ENCODE peak calls at places on chromosomes 11 and 22, in nine cellular contexts. One of them, this sample, is unnamed.

GRCh38 chr11:217704-218103 is 10.2 kb downstream of the RIC8A start:
- ATAC-seq in GM23338: no peak
- ATAC-seq in lower lobe of right lung: no peak
- ATAC-seq in effector memory CD8-positive, alpha-beta T cell: no peak
- ATAC-seq in WTC11: no peak
- ATAC-seq in heart right ventricle: no peak
- ATAC-seq in left lobe of liver: no peak
- ATAC-seq in Panc1: no peak
- ATAC-seq in activated CD4-positive, alpha-beta T cell treated with anti-CD3 and anti-CD28 coated beads for 36 hours: no peak
- ATAC-seq in this sample: no peak

GRCh38 chr11:111429066-111429506 is 50.0 kb upstream of the POU2AF1 start:
- ATAC-seq in activated CD4-positive, alpha-beta T cell treated with anti-CD3 and anti-CD28 coated beads for 36 hours: peak
- ATAC-seq in WTC11: peak
- ATAC-seq in left lobe of liver: peak
- ATAC-seq in Panc1: peak
- ATAC-seq in heart right ventricle: no peak
- ATAC-seq in GM23338: peak
- ATAC-seq in lower lobe of right lung: peak
- ATAC-seq in effector memory CD8-positive, alpha-beta T cell: no peak
- ATAC-seq in this sample: peak

GRCh38 chr22:28299329-28299728 is 380.3 kb upstream of the PITPNB start:
- ATAC-seq in left lobe of liver: no peak
- ATAC-seq in activated CD4-positive, alpha-beta T cell treated with anti-CD3 and anti-CD28 coated beads for 36 hours: no peak
- ATAC-seq in Panc1: no peak
- ATAC-seq in GM23338: no peak
- ATAC-seq in effector memory CD8-positive, alpha-beta T cell: no peak
- ATAC-seq in WTC11: no peak
- ATAC-seq in heart right ventricle: peak
- ATAC-seq in lower lobe of right lung: no peak
- ATAC-seq in this sample: no peak

GRCh38 chr22:37742374-37743092 is 45.7 kb downstream of the TRIOBP start:
- ATAC-seq in Panc1: peak
- ATAC-seq in lower lobe of right lung: no peak
- ATAC-seq in left lobe of liver: no peak
- ATAC-seq in effector memory CD8-positive, alpha-beta T cell: no peak
- ATAC-seq in activated CD4-positive, alpha-beta T cell treated with anti-CD3 and anti-CD28 coated beads for 36 hours: no peak
- ATAC-seq in GM23338: no peak
- ATAC-seq in WTC11: no peak
- ATAC-seq in heart right ventricle: no peak
- ATAC-seq in this sample: no peak

GRCh38 chr22:44137415-44137814 is 43.3 kb upstream of the PARVG start:
- ATAC-seq in effector memory CD8-positive, alpha-beta T cell: no peak
- ATAC-seq in Panc1: no peak
- ATAC-seq in heart right ventricle: no peak
- ATAC-seq in lower lobe of right lung: no peak
- ATAC-seq in activated CD4-positive, alpha-beta T cell treated with anti-CD3 and anti-CD28 coated beads for 36 hours: no peak
- ATAC-seq in WTC11: no peak
- ATAC-seq in GM23338: no peak
- ATAC-seq in left lobe of liver: no peak
- ATAC-seq in this sample: no peak

GRCh38 chr11:37905707-37906417 is 1307.8 kb upstream of the RAG2 start:
- ATAC-seq in lower lobe of right lung: no peak
- ATAC-seq in effector memory CD8-positive, alpha-beta T cell: no peak
- ATAC-seq in heart right ventricle: no peak
- ATAC-seq in Panc1: no peak
- ATAC-seq in activated CD4-positive, alpha-beta T cell treated with anti-CD3 and anti-CD28 coated beads for 36 hours: no peak
- ATAC-seq in GM23338: no peak
- ATAC-seq in left lobe of liver: no peak
- ATAC-seq in WTC11: no peak
- ATAC-seq in this sample: no peak

GRCh38 chr11:100629671-100630070 is 57.4 kb upstream of the ARHGAP42 start:
- ATAC-seq in heart right ventricle: no peak
- ATAC-seq in left lobe of liver: peak
- ATAC-seq in effector memory CD8-positive, alpha-beta T cell: no peak
- ATAC-seq in GM23338: peak
- ATAC-seq in lower lobe of right lung: no peak
- ATAC-seq in activated CD4-positive, alpha-beta T cell treated with anti-CD3 and anti-CD28 coated beads for 36 hours: no peak
- ATAC-seq in WTC11: peak
- ATAC-seq in Panc1: no peak
- ATAC-seq in this sample: no peak

GRCh38 chr11:793556-793955 is 3.7 kb upstream of the CEND1 start:
- ATAC-seq in activated CD4-positive, alpha-beta T cell treated with anti-CD3 and anti-CD28 coated beads for 36 hours: no peak
- ATAC-seq in GM23338: no peak
- ATAC-seq in effector memory CD8-positive, alpha-beta T cell: no peak
- ATAC-seq in lower lobe of right lung: no peak
- ATAC-seq in heart right ventricle: no peak
- ATAC-seq in WTC11: no peak
- ATAC-seq in left lobe of liver: no peak
- ATAC-seq in Panc1: no peak
- ATAC-seq in this sample: no peak

GRCh38 chr11:35742707-35743454 is 80.3 kb downstream of the TRIM44 start:
- ATAC-seq in Panc1: no peak
- ATAC-seq in effector memory CD8-positive, alpha-beta T cell: no peak
- ATAC-seq in GM23338: no peak
- ATAC-seq in left lobe of liver: no peak
- ATAC-seq in lower lobe of right lung: no peak
- ATAC-seq in heart right ventricle: no peak
- ATAC-seq in WTC11: no peak
- ATAC-seq in activated CD4-positive, alpha-beta T cell treated with anti-CD3 and anti-CD28 coated beads for 36 hours: peak
- ATAC-seq in this sample: no peak

GRCh38 chr11:61270354-61271070 is 24.6 kb downstream of the VWCE start:
- ATAC-seq in left lobe of liver: no peak
- ATAC-seq in WTC11: no peak
- ATAC-seq in heart right ventricle: no peak
- ATAC-seq in Panc1: no peak
- ATAC-seq in effector memory CD8-positive, alpha-beta T cell: no peak
- ATAC-seq in GM23338: no peak
- ATAC-seq in lower lobe of right lung: no peak
- ATAC-seq in activated CD4-positive, alpha-beta T cell treated with anti-CD3 and anti-CD28 coated beads for 36 hours: peak
- ATAC-seq in this sample: no peak

GRCh38 chr22:24497879-24498278 is 2.7 kb downstream of the UPB1 start:
- ATAC-seq in heart right ventricle: no peak
- ATAC-seq in WTC11: no peak
- ATAC-seq in effector memory CD8-positive, alpha-beta T cell: no peak
- ATAC-seq in lower lobe of right lung: no peak
- ATAC-seq in left lobe of liver: peak
- ATAC-seq in Panc1: no peak
- ATAC-seq in GM23338: no peak
- ATAC-seq in activated CD4-positive, alpha-beta T cell treated with anti-CD3 and anti-CD28 coated beads for 36 hours: peak
- ATAC-seq in this sample: no peak